ENCODE peak calls at places on chromosomes 7 and 10, in ten cellular contexts. One of them, this sample, is unnamed.

GRCh38 chr7:17142831-17143541 is 155.5 kb upstream of the AHR start:
- DNase-seq in NCI-H2081: no peak
- DNase-seq in GM12891: no peak
- DNase-seq in AG08395: no peak
- DNase-seq in stimulated activated CD4-positive, alpha-beta T cell treated with anti-CD3 and anti-CD28 coated beads, Interleukin-4, amount 100 ng/mL, for 1 hour: no peak
- DNase-seq in activated naive CD4-positive, alpha-beta T cell treated with anti-CD3 and anti-CD28 coated beads, Interleukin-2, amount 10 ng/mL, durations not matched to agents 7 days and 5 days: no peak
- DNase-seq in cardiac fibroblast: peak; percentile 63
- DNase-seq in NCI-H2029 treated with DMSO at 0.1 percent for 48 hours: no peak
- DNase-seq in SK-N-DZ: no peak
- DNase-seq in SW480: peak; percentile 13
- DNase-seq in this sample: no peak

GRCh38 chr10:79313911-79314439 is 33.3 kb upstream of the PPIF start:
- DNase-seq in NCI-H2081: no peak
- DNase-seq in GM12891: no peak
- DNase-seq in AG08395: no peak
- DNase-seq in stimulated activated CD4-positive, alpha-beta T cell treated with anti-CD3 and anti-CD28 coated beads, Interleukin-4, amount 100 ng/mL, for 1 hour: no peak
- DNase-seq in activated naive CD4-positive, alpha-beta T cell treated with anti-CD3 and anti-CD28 coated beads, Interleukin-2, amount 10 ng/mL, durations not matched to agents 7 days and 5 days: no peak
- DNase-seq in cardiac fibroblast: no peak
- DNase-seq in NCI-H2029 treated with DMSO at 0.1 percent for 48 hours: no peak
- DNase-seq in SK-N-DZ: no peak
- DNase-seq in SW480: no peak
- DNase-seq in this sample: no peak

GRCh38 chr7:154841731-154842331 is 161.1 kb downstream of the PAXIP1 start:
- DNase-seq in NCI-H2081: peak; percentile 95
- DNase-seq in GM12891: no peak
- DNase-seq in AG08395: no peak
- DNase-seq in stimulated activated CD4-positive, alpha-beta T cell treated with anti-CD3 and anti-CD28 coated beads, Interleukin-4, amount 100 ng/mL, for 1 hour: no peak
- DNase-seq in activated naive CD4-positive, alpha-beta T cell treated with anti-CD3 and anti-CD28 coated beads, Interleukin-2, amount 10 ng/mL, durations not matched to agents 7 days and 5 days: no peak
- DNase-seq in cardiac fibroblast: no peak
- DNase-seq in NCI-H2029 treated with DMSO at 0.1 percent for 48 hours: peak; percentile 76
- DNase-seq in SK-N-DZ: peak; percentile 66
- DNase-seq in SW480: no peak
- DNase-seq in this sample: no peak

GRCh38 chr10:59006511-59007306 is 169.7 kb upstream of the PHYHIPL start:
- DNase-seq in NCI-H2081: no peak
- DNase-seq in GM12891: no peak
- DNase-seq in AG08395: peak; percentile 69
- DNase-seq in stimulated activated CD4-positive, alpha-beta T cell treated with anti-CD3 and anti-CD28 coated beads, Interleukin-4, amount 100 ng/mL, for 1 hour: no peak
- DNase-seq in activated naive CD4-positive, alpha-beta T cell treated with anti-CD3 and anti-CD28 coated beads, Interleukin-2, amount 10 ng/mL, durations not matched to agents 7 days and 5 days: no peak
- DNase-seq in cardiac fibroblast: peak; percentile 88
- DNase-seq in NCI-H2029 treated with DMSO at 0.1 percent for 48 hours: no peak
- DNase-seq in SK-N-DZ: no peak
- DNase-seq in SW480: no peak
- DNase-seq in this sample: no peak

GRCh38 chr7:100562195-100563099 is 11.3 kb downstream of the SAP25 start:
- DNase-seq in NCI-H2081: no peak
- DNase-seq in GM12891: no peak
- DNase-seq in AG08395: no peak
- DNase-seq in stimulated activated CD4-positive, alpha-beta T cell treated with anti-CD3 and anti-CD28 coated beads, Interleukin-4, amount 100 ng/mL, for 1 hour: no peak
- DNase-seq in activated naive CD4-positive, alpha-beta T cell treated with anti-CD3 and anti-CD28 coated beads, Interleukin-2, amount 10 ng/mL, durations not matched to agents 7 days and 5 days: no peak
- DNase-seq in cardiac fibroblast: no peak
- DNase-seq in NCI-H2029 treated with DMSO at 0.1 percent for 48 hours: no peak
- DNase-seq in SK-N-DZ: no peak
- DNase-seq in SW480: no peak
- DNase-seq in this sample: no peak

GRCh38 chr10:124149681-124150080 is 56.3 kb upstream of the CHST15 start:
- DNase-seq in NCI-H2081: peak; percentile 95
- DNase-seq in GM12891: no peak
- DNase-seq in AG08395: no peak
- DNase-seq in stimulated activated CD4-positive, alpha-beta T cell treated with anti-CD3 and anti-CD28 coated beads, Interleukin-4, amount 100 ng/mL, for 1 hour: no peak
- DNase-seq in activated naive CD4-positive, alpha-beta T cell treated with anti-CD3 and anti-CD28 coated beads, Interleukin-2, amount 10 ng/mL, durations not matched to agents 7 days and 5 days: no peak
- DNase-seq in cardiac fibroblast: no peak
- DNase-seq in NCI-H2029 treated with DMSO at 0.1 percent for 48 hours: peak; percentile 7
- DNase-seq in SK-N-DZ: no peak
- DNase-seq in SW480: no peak
- DNase-seq in this sample: no peak

GRCh38 chr10:90920986-90921643 is at the start of gene ANKRD1:
- DNase-seq in NCI-H2081: no peak
- DNase-seq in GM12891: no peak
- DNase-seq in AG08395: peak; percentile 78
- DNase-seq in stimulated activated CD4-positive, alpha-beta T cell treated with anti-CD3 and anti-CD28 coated beads, Interleukin-4, amount 100 ng/mL, for 1 hour: no peak
- DNase-seq in activated naive CD4-positive, alpha-beta T cell treated with anti-CD3 and anti-CD28 coated beads, Interleukin-2, amount 10 ng/mL, durations not matched to agents 7 days and 5 days: no peak
- DNase-seq in cardiac fibroblast: peak; percentile 95
- DNase-seq in NCI-H2029 treated with DMSO at 0.1 percent for 48 hours: no peak
- DNase-seq in SK-N-DZ: no peak
- DNase-seq in SW480: peak; percentile 94
- DNase-seq in this sample: no peak

GRCh38 chr7:16929146-16929762 is 47.5 kb upstream of the AGR3 start:
- DNase-seq in NCI-H2081: no peak
- DNase-seq in GM12891: no peak
- DNase-seq in AG08395: no peak
- DNase-seq in stimulated activated CD4-positive, alpha-beta T cell treated with anti-CD3 and anti-CD28 coated beads, Interleukin-4, amount 100 ng/mL, for 1 hour: no peak
- DNase-seq in activated naive CD4-positive, alpha-beta T cell treated with anti-CD3 and anti-CD28 coated beads, Interleukin-2, amount 10 ng/mL, durations not matched to agents 7 days and 5 days: no peak
- DNase-seq in cardiac fibroblast: no peak
- DNase-seq in NCI-H2029 treated with DMSO at 0.1 percent for 48 hours: no peak
- DNase-seq in SK-N-DZ: no peak
- DNase-seq in SW480: no peak
- DNase-seq in this sample: no peak

GRCh38 chr7:151389096-151389767 is 20.6 kb downstream of the WDR86 start:
- DNase-seq in NCI-H2081: no peak
- DNase-seq in GM12891: no peak
- DNase-seq in AG08395: no peak
- DNase-seq in stimulated activated CD4-positive, alpha-beta T cell treated with anti-CD3 and anti-CD28 coated beads, Interleukin-4, amount 100 ng/mL, for 1 hour: no peak
- DNase-seq in activated naive CD4-positive, alpha-beta T cell treated with anti-CD3 and anti-CD28 coated beads, Interleukin-2, amount 10 ng/mL, durations not matched to agents 7 days and 5 days: no peak
- DNase-seq in cardiac fibroblast: no peak
- DNase-seq in NCI-H2029 treated with DMSO at 0.1 percent for 48 hours: no peak
- DNase-seq in SK-N-DZ: no peak
- DNase-seq in SW480: no peak
- DNase-seq in this sample: no peak

GRCh38 chr10:74151057-74151878 is at the start of gene ADK:
- DNase-seq in NCI-H2081: peak; percentile 93
- DNase-seq in GM12891: peak; percentile 87
- DNase-seq in AG08395: peak; percentile 100
- DNase-seq in stimulated activated CD4-positive, alpha-beta T cell treated with anti-CD3 and anti-CD28 coated beads, Interleukin-4, amount 100 ng/mL, for 1 hour: peak; percentile 100
- DNase-seq in activated naive CD4-positive, alpha-beta T cell treated with anti-CD3 and anti-CD28 coated beads, Interleukin-2, amount 10 ng/mL, durations not matched to agents 7 days and 5 days: peak; percentile 100
- DNase-seq in cardiac fibroblast: peak; percentile 99
- DNase-seq in NCI-H2029 treated with DMSO at 0.1 percent for 48 hours: no peak
- DNase-seq in SK-N-DZ: peak; percentile 99
- DNase-seq in SW480: peak; percentile 96
- DNase-seq in this sample: peak; percentile 99

GRCh38 chr10:102280397-102281015 is 35.2 kb downstream of the GBF1 start:
- DNase-seq in NCI-H2081: peak; percentile 21
- DNase-seq in GM12891: no peak
- DNase-seq in AG08395: no peak
- DNase-seq in stimulated activated CD4-positive, alpha-beta T cell treated with anti-CD3 and anti-CD28 coated beads, Interleukin-4, amount 100 ng/mL, for 1 hour: no peak
- DNase-seq in activated naive CD4-positive, alpha-beta T cell treated with anti-CD3 and anti-CD28 coated beads, Interleukin-2, amount 10 ng/mL, durations not matched to agents 7 days and 5 days: no peak
- DNase-seq in cardiac fibroblast: peak; percentile 42
- DNase-seq in NCI-H2029 treated with DMSO at 0.1 percent for 48 hours: peak; percentile 72
- DNase-seq in SK-N-DZ: no peak
- DNase-seq in SW480: no peak
- DNase-seq in this sample: no peak

GRCh38 chr10:60446070-60446833 is 56.6 kb upstream of the ANK3 start:
- DNase-seq in NCI-H2081: no peak
- DNase-seq in GM12891: no peak
- DNase-seq in AG08395: no peak
- DNase-seq in stimulated activated CD4-positive, alpha-beta T cell treated with anti-CD3 and anti-CD28 coated beads, Interleukin-4, amount 100 ng/mL, for 1 hour: no peak
- DNase-seq in activated naive CD4-positive, alpha-beta T cell treated with anti-CD3 and anti-CD28 coated beads, Interleukin-2, amount 10 ng/mL, durations not matched to agents 7 days and 5 days: no peak
- DNase-seq in cardiac fibroblast: peak; percentile 41
- DNase-seq in NCI-H2029 treated with DMSO at 0.1 percent for 48 hours: no peak
- DNase-seq in SK-N-DZ: no peak
- DNase-seq in SW480: no peak
- DNase-seq in this sample: no peak

GRCh38 chr7:64873517-64873916 is 29.6 kb upstream of the ZNF273 start:
- DNase-seq in NCI-H2081: no peak
- DNase-seq in GM12891: no peak
- DNase-seq in AG08395: peak; percentile 0
- DNase-seq in stimulated activated CD4-positive, alpha-beta T cell treated with anti-CD3 and anti-CD28 coated beads, Interleukin-4, amount 100 ng/mL, for 1 hour: no peak
- DNase-seq in activated naive CD4-positive, alpha-beta T cell treated with anti-CD3 and anti-CD28 coated beads, Interleukin-2, amount 10 ng/mL, durations not matched to agents 7 days and 5 days: no peak
- DNase-seq in cardiac fibroblast: no peak
- DNase-seq in NCI-H2029 treated with DMSO at 0.1 percent for 48 hours: no peak
- DNase-seq in SK-N-DZ: no peak
- DNase-seq in SW480: no peak
- DNase-seq in this sample: no peak

GRCh38 chr7:50303894-50304157 is 690 bp upstream of the IKZF1 start:
- DNase-seq in NCI-H2081: no peak
- DNase-seq in GM12891: peak; percentile 21
- DNase-seq in AG08395: no peak
- DNase-seq in stimulated activated CD4-positive, alpha-beta T cell treated with anti-CD3 and anti-CD28 coated beads, Interleukin-4, amount 100 ng/mL, for 1 hour: no peak
- DNase-seq in activated naive CD4-positive, alpha-beta T cell treated with anti-CD3 and anti-CD28 coated beads, Interleukin-2, amount 10 ng/mL, durations not matched to agents 7 days and 5 days: no peak
- DNase-seq in cardiac fibroblast: no peak
- DNase-seq in NCI-H2029 treated with DMSO at 0.1 percent for 48 hours: no peak
- DNase-seq in SK-N-DZ: no peak
- DNase-seq in SW480: no peak
- DNase-seq in this sample: no peak

GRCh38 chr10:77400041-77400440 is 237.6 kb downstream of the KCNMA1 start:
- DNase-seq in NCI-H2081: peak; percentile 58
- DNase-seq in GM12891: no peak
- DNase-seq in AG08395: no peak
- DNase-seq in stimulated activated CD4-positive, alpha-beta T cell treated with anti-CD3 and anti-CD28 coated beads, Interleukin-4, amount 100 ng/mL, for 1 hour: no peak
- DNase-seq in activated naive CD4-positive, alpha-beta T cell treated with anti-CD3 and anti-CD28 coated beads, Interleukin-2, amount 10 ng/mL, durations not matched to agents 7 days and 5 days: no peak
- DNase-seq in cardiac fibroblast: no peak
- DNase-seq in NCI-H2029 treated with DMSO at 0.1 percent for 48 hours: no peak
- DNase-seq in SK-N-DZ: no peak
- DNase-seq in SW480: no peak
- DNase-seq in this sample: no peak

GRCh38 chr10:77669892-77670291 is 32.3 kb upstream of the KCNMA1 start:
- DNase-seq in NCI-H2081: no peak
- DNase-seq in GM12891: no peak
- DNase-seq in AG08395: no peak
- DNase-seq in stimulated activated CD4-positive, alpha-beta T cell treated with anti-CD3 and anti-CD28 coated beads, Interleukin-4, amount 100 ng/mL, for 1 hour: no peak
- DNase-seq in activated naive CD4-positive, alpha-beta T cell treated with anti-CD3 and anti-CD28 coated beads, Interleukin-2, amount 10 ng/mL, durations not matched to agents 7 days and 5 days: no peak
- DNase-seq in cardiac fibroblast: no peak
- DNase-seq in NCI-H2029 treated with DMSO at 0.1 percent for 48 hours: no peak
- DNase-seq in SK-N-DZ: no peak
- DNase-seq in SW480: no peak
- DNase-seq in this sample: no peak

GRCh38 chr10:62732841-62733653 is 71.5 kb upstream of the ADO start:
- DNase-seq in NCI-H2081: no peak
- DNase-seq in GM12891: no peak
- DNase-seq in AG08395: peak; percentile 67
- DNase-seq in stimulated activated CD4-positive, alpha-beta T cell treated with anti-CD3 and anti-CD28 coated beads, Interleukin-4, amount 100 ng/mL, for 1 hour: peak; percentile 64
- DNase-seq in activated naive CD4-positive, alpha-beta T cell treated with anti-CD3 and anti-CD28 coated beads, Interleukin-2, amount 10 ng/mL, durations not matched to agents 7 days and 5 days: peak; percentile 54
- DNase-seq in cardiac fibroblast: peak; percentile 56
- DNase-seq in NCI-H2029 treated with DMSO at 0.1 percent for 48 hours: no peak
- DNase-seq in SK-N-DZ: no peak
- DNase-seq in SW480: peak; percentile 73
- DNase-seq in this sample: no peak

GRCh38 chr10:118818621-118819221 is 64.0 kb upstream of the CACUL1 start:
- DNase-seq in NCI-H2081: peak; percentile 85
- DNase-seq in GM12891: no peak
- DNase-seq in AG08395: no peak
- DNase-seq in stimulated activated CD4-positive, alpha-beta T cell treated with anti-CD3 and anti-CD28 coated beads, Interleukin-4, amount 100 ng/mL, for 1 hour: no peak
- DNase-seq in activated naive CD4-positive, alpha-beta T cell treated with anti-CD3 and anti-CD28 coated beads, Interleukin-2, amount 10 ng/mL, durations not matched to agents 7 days and 5 days: no peak
- DNase-seq in cardiac fibroblast: no peak
- DNase-seq in NCI-H2029 treated with DMSO at 0.1 percent for 48 hours: peak; percentile 73
- DNase-seq in SK-N-DZ: peak; percentile 42
- DNase-seq in SW480: no peak
- DNase-seq in this sample: peak; percentile 4

GRCh38 chr10:12448729-12449391 is 99.5 kb downstream of the CAMK1D start:
- DNase-seq in NCI-H2081: no peak
- DNase-seq in GM12891: peak; percentile 38
- DNase-seq in AG08395: peak; percentile 81
- DNase-seq in stimulated activated CD4-positive, alpha-beta T cell treated with anti-CD3 and anti-CD28 coated beads, Interleukin-4, amount 100 ng/mL, for 1 hour: peak; percentile 61
- DNase-seq in activated naive CD4-positive, alpha-beta T cell treated with anti-CD3 and anti-CD28 coated beads, Interleukin-2, amount 10 ng/mL, durations not matched to agents 7 days and 5 days: peak; percentile 84
- DNase-seq in cardiac fibroblast: peak; percentile 82
- DNase-seq in NCI-H2029 treated with DMSO at 0.1 percent for 48 hours: peak; percentile 43
- DNase-seq in SK-N-DZ: no peak
- DNase-seq in SW480: peak; percentile 90
- DNase-seq in this sample: no peak

GRCh38 chr10:100744136-100744979 is 1.0 kb upstream of the PAX2 start:
- DNase-seq in NCI-H2081: no peak
- DNase-seq in GM12891: no peak
- DNase-seq in AG08395: no peak
- DNase-seq in stimulated activated CD4-positive, alpha-beta T cell treated with anti-CD3 and anti-CD28 coated beads, Interleukin-4, amount 100 ng/mL, for 1 hour: no peak
- DNase-seq in activated naive CD4-positive, alpha-beta T cell treated with anti-CD3 and anti-CD28 coated beads, Interleukin-2, amount 10 ng/mL, durations not matched to agents 7 days and 5 days: no peak
- DNase-seq in cardiac fibroblast: no peak
- DNase-seq in NCI-H2029 treated with DMSO at 0.1 percent for 48 hours: no peak
- DNase-seq in SK-N-DZ: no peak
- DNase-seq in SW480: no peak
- DNase-seq in this sample: no peak

GRCh38 chr10:62638062-62638477 is 166.4 kb upstream of the ADO start:
- DNase-seq in NCI-H2081: no peak
- DNase-seq in GM12891: no peak
- DNase-seq in AG08395: no peak
- DNase-seq in stimulated activated CD4-positive, alpha-beta T cell treated with anti-CD3 and anti-CD28 coated beads, Interleukin-4, amount 100 ng/mL, for 1 hour: no peak
- DNase-seq in activated naive CD4-positive, alpha-beta T cell treated with anti-CD3 and anti-CD28 coated beads, Interleukin-2, amount 10 ng/mL, durations not matched to agents 7 days and 5 days: no peak
- DNase-seq in cardiac fibroblast: peak; percentile 62
- DNase-seq in NCI-H2029 treated with DMSO at 0.1 percent for 48 hours: no peak
- DNase-seq in SK-N-DZ: no peak
- DNase-seq in SW480: no peak
- DNase-seq in this sample: peak; percentile 12

GRCh38 chr7:87735360-87735759 is 107.2 kb downstream of the RUNDC3B start:
- DNase-seq in NCI-H2081: no peak
- DNase-seq in GM12891: no peak
- DNase-seq in AG08395: no peak
- DNase-seq in stimulated activated CD4-positive, alpha-beta T cell treated with anti-CD3 and anti-CD28 coated beads, Interleukin-4, amount 100 ng/mL, for 1 hour: no peak
- DNase-seq in activated naive CD4-positive, alpha-beta T cell treated with anti-CD3 and anti-CD28 coated beads, Interleukin-2, amount 10 ng/mL, durations not matched to agents 7 days and 5 days: no peak
- DNase-seq in cardiac fibroblast: peak; percentile 13
- DNase-seq in NCI-H2029 treated with DMSO at 0.1 percent for 48 hours: no peak
- DNase-seq in SK-N-DZ: no peak
- DNase-seq in SW480: no peak
- DNase-seq in this sample: no peak

GRCh38 chr7:128875523-128875948 is 12.9 kb downstream of the ATP6V1F start:
- DNase-seq in NCI-H2081: no peak
- DNase-seq in GM12891: no peak
- DNase-seq in AG08395: no peak
- DNase-seq in stimulated activated CD4-positive, alpha-beta T cell treated with anti-CD3 and anti-CD28 coated beads, Interleukin-4, amount 100 ng/mL, for 1 hour: no peak
- DNase-seq in activated naive CD4-positive, alpha-beta T cell treated with anti-CD3 and anti-CD28 coated beads, Interleukin-2, amount 10 ng/mL, durations not matched to agents 7 days and 5 days: no peak
- DNase-seq in cardiac fibroblast: no peak
- DNase-seq in NCI-H2029 treated with DMSO at 0.1 percent for 48 hours: no peak
- DNase-seq in SK-N-DZ: peak; percentile 87
- DNase-seq in SW480: no peak
- DNase-seq in this sample: no peak

GRCh38 chr7:90483236-90483635 is 13.8 kb downstream of the PTTG1IP2 start:
- DNase-seq in NCI-H2081: no peak
- DNase-seq in GM12891: no peak
- DNase-seq in AG08395: no peak
- DNase-seq in stimulated activated CD4-positive, alpha-beta T cell treated with anti-CD3 and anti-CD28 coated beads, Interleukin-4, amount 100 ng/mL, for 1 hour: no peak
- DNase-seq in activated naive CD4-positive, alpha-beta T cell treated with anti-CD3 and anti-CD28 coated beads, Interleukin-2, amount 10 ng/mL, durations not matched to agents 7 days and 5 days: no peak
- DNase-seq in cardiac fibroblast: peak; percentile 17
- DNase-seq in NCI-H2029 treated with DMSO at 0.1 percent for 48 hours: no peak
- DNase-seq in SK-N-DZ: no peak
- DNase-seq in SW480: no peak
- DNase-seq in this sample: no peak

GRCh38 chr7:95205821-95206220 is 118.5 kb downstream of the PON1 start:
- DNase-seq in NCI-H2081: no peak
- DNase-seq in GM12891: no peak
- DNase-seq in AG08395: peak; percentile 28
- DNase-seq in stimulated activated CD4-positive, alpha-beta T cell treated with anti-CD3 and anti-CD28 coated beads, Interleukin-4, amount 100 ng/mL, for 1 hour: no peak
- DNase-seq in activated naive CD4-positive, alpha-beta T cell treated with anti-CD3 and anti-CD28 coated beads, Interleukin-2, amount 10 ng/mL, durations not matched to agents 7 days and 5 days: no peak
- DNase-seq in cardiac fibroblast: peak; percentile 82
- DNase-seq in NCI-H2029 treated with DMSO at 0.1 percent for 48 hours: no peak
- DNase-seq in SK-N-DZ: no peak
- DNase-seq in SW480: no peak
- DNase-seq in this sample: no peak

GRCh38 chr10:132946806-132947530 is 4.6 kb upstream of the CFAP46 start:
- DNase-seq in NCI-H2081: no peak
- DNase-seq in GM12891: no peak
- DNase-seq in AG08395: no peak
- DNase-seq in stimulated activated CD4-positive, alpha-beta T cell treated with anti-CD3 and anti-CD28 coated beads, Interleukin-4, amount 100 ng/mL, for 1 hour: no peak
- DNase-seq in activated naive CD4-positive, alpha-beta T cell treated with anti-CD3 and anti-CD28 coated beads, Interleukin-2, amount 10 ng/mL, durations not matched to agents 7 days and 5 days: no peak
- DNase-seq in cardiac fibroblast: no peak
- DNase-seq in NCI-H2029 treated with DMSO at 0.1 percent for 48 hours: no peak
- DNase-seq in SK-N-DZ: no peak
- DNase-seq in SW480: no peak
- DNase-seq in this sample: peak; percentile 25

GRCh38 chr7:112422842-112423496 is 27.3 kb upstream of the IFRD1 start:
- DNase-seq in NCI-H2081: peak; percentile 71
- DNase-seq in GM12891: no peak
- DNase-seq in AG08395: peak; percentile 94
- DNase-seq in stimulated activated CD4-positive, alpha-beta T cell treated with anti-CD3 and anti-CD28 coated beads, Interleukin-4, amount 100 ng/mL, for 1 hour: peak; percentile 16
- DNase-seq in activated naive CD4-positive, alpha-beta T cell treated with anti-CD3 and anti-CD28 coated beads, Interleukin-2, amount 10 ng/mL, durations not matched to agents 7 days and 5 days: no peak
- DNase-seq in cardiac fibroblast: peak; percentile 94
- DNase-seq in NCI-H2029 treated with DMSO at 0.1 percent for 48 hours: no peak
- DNase-seq in SK-N-DZ: peak; percentile 31
- DNase-seq in SW480: peak; percentile 87
- DNase-seq in this sample: peak; percentile 35

GRCh38 chr10:6009159-6009558 is 31.8 kb upstream of the IL15RA start:
- DNase-seq in NCI-H2081: no peak
- DNase-seq in GM12891: no peak
- DNase-seq in AG08395: peak; percentile 47
- DNase-seq in stimulated activated CD4-positive, alpha-beta T cell treated with anti-CD3 and anti-CD28 coated beads, Interleukin-4, amount 100 ng/mL, for 1 hour: no peak
- DNase-seq in activated naive CD4-positive, alpha-beta T cell treated with anti-CD3 and anti-CD28 coated beads, Interleukin-2, amount 10 ng/mL, durations not matched to agents 7 days and 5 days: no peak
- DNase-seq in cardiac fibroblast: peak; percentile 87
- DNase-seq in NCI-H2029 treated with DMSO at 0.1 percent for 48 hours: no peak
- DNase-seq in SK-N-DZ: no peak
- DNase-seq in SW480: no peak
- DNase-seq in this sample: no peak

This sample was measured in midbrain.